ENCODE peak calls at places on chromosome 17, in seven cellular contexts. D, S, X, O, C, Q and M are unnamed samples.

GRCh38 chr17:62680541-62681052 is 53.1 kb downstream of the MRC2 start:
- DNase-seq in C (peak), X (no peak), O (no peak), S (no peak), Q (no peak), D (no peak), M (no peak)

GRCh38 chr17:73343168-73343634 is 31.4 kb upstream of the CDC42EP4 start:
- DNase-seq in Q (no peak), S (no peak), X (peak), O (no peak), D (peak), C (peak), M (no peak)

GRCh38 chr17:42475853-42476252 is 17.2 kb downstream of the ATP6V0A1 start:
- DNase-seq in O (no peak), S (no peak), C (no peak), Q (no peak), D (peak), X (no peak), M (no peak)

GRCh38 chr17:19753661-19754463 is 5.8 kb upstream of the ALDH3A1 start:
- DNase-seq in S (no peak), X (peak), O (no peak), D (no peak), Q (no peak), C (no peak), M (no peak)

GRCh38 chr17:48546187-48546923 is 1.4 kb upstream of the HOXB2 start:
- DNase-seq in Q (no peak), C (no peak), D (no peak), O (no peak), S (no peak), X (no peak), M (no peak)

GRCh38 chr17:5531019-5531418 is 44.7 kb downstream of the MIS12 start:
- DNase-seq in C (no peak), X (no peak), O (no peak), Q (no peak), D (no peak), S (no peak), M (no peak)

GRCh38 chr17:60628252-60628889 is 28.4 kb downstream of the PPM1D start:
- DNase-seq in X (no peak), D (no peak), C (no peak), S (no peak), Q (no peak), O (no peak), M (no peak)

GRCh38 chr17:16853661-16854320 is 118.1 kb downstream of the TNFRSF13B start:
- DNase-seq in O (no peak), X (no peak), C (no peak), D (no peak), S (no peak), Q (no peak), M (no peak)

GRCh38 chr17:81961087-81961514 is at the start of gene NOTUM:
- DNase-seq in C (no peak), D (peak), O (no peak), X (peak), S (no peak), Q (no peak), M (no peak)

GRCh38 chr17:55743103-55743679 is 7.7 kb upstream of the PCTP start:
- DNase-seq in D (peak), O (no peak), Q (peak), X (no peak), C (no peak), S (no peak), M (peak)

GRCh38 chr17:47663997-47664941 is 14.6 kb downstream of the KPNB1 start:
- DNase-seq in Q (peak), C (peak), D (peak), O (peak), S (peak), X (peak), M (peak)

GRCh38 chr17:73411330-73411747 is 99.5 kb upstream of the CDC42EP4 start:
- DNase-seq in C (no peak), S (no peak), Q (no peak), O (no peak), X (no peak), D (no peak), M (no peak)

GRCh38 chr17:40038882-40039513 is 15.2 kb downstream of the MED24 start:
- DNase-seq in O (no peak), C (peak), Q (peak), X (no peak), D (peak), S (no peak), M (peak)

GRCh38 chr17:57455063-57455914 is 199.0 kb downstream of the MSI2 start:
- DNase-seq in X (no peak), Q (no peak), C (no peak), D (peak), O (peak), S (peak), M (no peak)

GRCh38 chr17:77233635-77234334 is 93.0 kb downstream of the SEC14L1 start:
- DNase-seq in O (no peak), Q (peak), D (peak), C (peak), X (no peak), S (peak), M (peak)

GRCh38 chr17:20173091-20173490 is 163.9 kb downstream of the SPECC1 start:
- DNase-seq in O (no peak), S (no peak), X (no peak), Q (no peak), D (peak), C (no peak), M (no peak)